ENCODE peak calls at places on chromosomes 1 and 21, in four cellular contexts. T, M, U and Y are unnamed samples. For H3K4me1, the result is how much of the 10 kb centered on the place peaks cover.

GRCh38 chr1:232880354-232880753 is 70.1 kb upstream of the NTPCR start:
- DNase-seq in T (peak), M (peak), U (peak), Y (peak)

GRCh38 chr1:17365271-17365670 is 6.7 kb upstream of the PADI6 start:
- DNase-seq in T (no peak), U (no peak), M (no peak), Y (peak)

GRCh38 chr1:61310538-61310937 is 228.2 kb downstream of the NFIA start:
- DNase-seq in U (no peak), M (no peak), T (no peak), Y (no peak)

GRCh38 chr1:213419369-213420030 is 368.5 kb downstream of the RPS6KC1 start:
- DNase-seq in M (no peak), T (peak), U (no peak), Y (no peak)

GRCh38 chr1:45971335-45971734 is 161.1 kb downstream of the PIK3R3 start:
- DNase-seq in T (no peak), U (no peak), M (no peak), Y (no peak)

GRCh38 chr21:31444061-31444460 is 100.0 kb upstream of the TIAM1 start:
- DNase-seq in T (peak), M (peak), U (no peak), Y (no peak)

GRCh38 chr1:246417152-246417812 is 89.8 kb downstream of the SMYD3 start:
- DNase-seq in U (no peak), M (no peak), T (peak), Y (peak)

GRCh38 chr1:65688848-65689247 is 103.8 kb upstream of the PDE4B start:
- DNase-seq in U (no peak), T (peak), M (peak), Y (no peak)

GRCh38 chr1:227449051-227449450 is 114.3 kb upstream of the ZNF678 start:
- DNase-seq in T (peak), U (peak), M (peak), Y (peak)

GRCh38 chr1:186091222-186091720 is 283.8 kb downstream of the TPR start:
- DNase-seq in U (no peak), T (no peak), M (no peak), Y (no peak)

GRCh38 chr1:186089938-186090337 is 285.1 kb downstream of the TPR start:
- DNase-seq in T (no peak), M (no peak), U (no peak), Y (no peak)

GRCh38 chr1:186094170-186094569 is 280.9 kb downstream of the TPR start:
- DNase-seq in M (no peak), U (no peak), T (peak), Y (peak)

DNA sequence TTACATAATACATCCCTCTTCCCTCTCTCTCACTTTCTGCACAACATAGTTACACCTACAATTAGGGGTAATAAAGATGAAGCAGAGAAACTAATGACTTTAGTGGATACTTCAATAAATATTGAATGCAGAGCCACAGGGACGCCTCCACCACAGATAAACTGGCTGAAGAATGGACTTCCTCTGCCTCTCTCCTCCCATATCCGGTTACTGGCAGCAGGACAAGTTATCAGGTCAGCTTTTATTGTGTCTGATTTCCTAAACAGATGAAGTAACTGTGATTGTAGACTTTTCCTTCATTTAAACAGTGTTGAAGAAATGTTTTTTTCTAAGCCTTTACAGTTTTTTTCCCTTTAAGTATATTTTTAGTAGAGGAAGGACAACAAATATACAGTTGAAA is 281.6 kb downstream of the TPR start:
- DNase-seq in M (no peak), U (no peak), T (peak), Y (peak)
- H3K4me1 ChIP-seq in M (under half), U (under half), T (under half), Y (under half)

DNA sequence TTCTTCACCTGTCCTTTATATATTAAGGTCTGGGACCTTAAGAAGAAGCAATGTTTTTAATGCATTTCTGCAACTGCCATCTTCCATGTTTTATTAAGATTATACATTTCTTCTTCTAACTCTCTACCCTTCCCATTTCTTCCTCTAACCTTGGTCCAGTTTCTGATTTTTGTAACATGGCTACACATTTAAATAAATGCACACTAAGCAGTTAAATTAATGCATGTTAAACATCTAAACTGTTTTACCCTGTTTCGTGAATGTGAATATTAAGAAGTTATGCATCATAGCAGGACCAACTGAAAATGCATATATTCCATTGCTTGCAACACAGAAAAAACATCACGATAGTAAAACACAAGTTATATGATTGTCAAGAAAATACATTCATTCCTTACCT is 3.7 kb downstream of the BRINP3 start:
- DNase-seq in U (no peak), T (no peak), M (no peak), Y (no peak)
- H3K4me2 ChIP-seq in U (no peak), T (no peak), M (peak), Y (no peak)

GRCh38 chr1:68819190-68819829 is 322.4 kb upstream of the DEPDC1 start:
- DNase-seq in M (peak), U (peak), T (peak), Y (peak)
- TF ChIP-seq EZH2phosphoT487 in M (no peak), U (no peak), T (no peak), Y (no peak)

GRCh38 chr1:230148768-230149469 is 81.9 kb downstream of the GALNT2 start:
- DNase-seq in M (no peak), T (no peak), U (no peak), Y (no peak)
- H3K4me1 ChIP-seq in M (under half), T (under half), U (under half), Y (under half)

GRCh38 chr1:206809504-206810084 is 37.3 kb upstream of the IL10 start:
- DNase-seq in M (peak), T (peak), U (no peak), Y (peak)
- H3K4me2 ChIP-seq in M (no peak), T (no peak), U (no peak), Y (no peak)